ENCODE peak calls at places on chromosomes 2 and 18, in ten cellular contexts. P is HS-5; W is cardiac fibroblast; H is kidney; Y is cardiac muscle cell; S is central memory CD4-positive, alpha-beta T cell; V is stimulated activated CD8-positive, alpha-beta memory T cell treated with anti-CD3 and anti-CD28 coated beads, Interleukin-4, amount 100 ng/mL, for 1 hour; N is NCI-H748 treated with DMSO at 0.1 percent for 48 hours; T is spleen; M is ELR. R is an unnamed sample.

GRCh38 chr2:9342659-9343058 is 80.7 kb downstream of the ITGB1BP1 start:
- DNase-seq in P (no peak), W (no peak), H (no peak), Y (no peak), S (no peak), V (no peak), N (no peak), T (no peak), M (no peak), R (no peak)

GRCh38 chr18:37435150-37435872 is 130.3 kb downstream of the CELF4 start:
- DNase-seq in P (no peak), W (no peak), H (no peak), Y (no peak), S (no peak), V (no peak), N (no peak), T (no peak), M (no peak), R (no peak)

GRCh38 chr2:167294031-167294774 is 405.9 kb downstream of the XIRP2 start:
- DNase-seq in P (no peak), W (peak), H (peak), Y (peak), S (no peak), V (no peak), N (no peak), T (peak), M (peak), R (no peak)

GRCh38 chr2:150296795-150297546 is 190.5 kb downstream of the RND3 start:
- DNase-seq in P (no peak), W (peak), H (no peak), Y (peak), S (no peak), V (no peak), N (no peak), T (no peak), M (peak), R (no peak)

GRCh38 chr18:22974707-22975106 is 41.6 kb downstream of the RBBP8 start:
- DNase-seq in P (no peak), W (no peak), H (no peak), Y (no peak), S (no peak), V (no peak), N (no peak), T (no peak), M (no peak), R (no peak)

GRCh38 chr2:102276549-102277201 is 34.7 kb upstream of the IL1RL1 start:
- DNase-seq in P (no peak), W (no peak), H (no peak), Y (no peak), S (no peak), V (no peak), N (no peak), T (no peak), M (no peak), R (no peak)

GRCh38 chr2:23554054-23554697 is 169.2 kb downstream of the KLHL29 start:
- DNase-seq in P (no peak), W (no peak), H (peak), Y (peak), S (no peak), V (no peak), N (no peak), T (no peak), M (no peak), R (no peak)

GRCh38 chr2:105510761-105511669 is 112.2 kb upstream of the FHL2 start:
- DNase-seq in P (no peak), W (peak), H (no peak), Y (peak), S (no peak), V (no peak), N (no peak), T (no peak), M (peak), R (no peak)

GRCh38 chr2:225065882-225066281 is 23.6 kb upstream of the DOCK10 start:
- DNase-seq in P (no peak), W (no peak), H (no peak), Y (no peak), S (no peak), V (no peak), N (no peak), T (no peak), M (no peak), R (no peak)

GRCh38 chr2:121155502-121156056 is 129.4 kb downstream of the TFCP2L1 start:
- DNase-seq in P (no peak), W (no peak), H (peak), Y (no peak), S (no peak), V (no peak), N (peak), T (no peak), M (no peak), R (no peak)

GRCh38 chr18:76721207-76721996 is 101.0 kb upstream of the ZNF236 start:
- DNase-seq in P (no peak), W (no peak), H (no peak), Y (no peak), S (peak), V (peak), N (no peak), T (no peak), M (no peak), R (no peak)

GRCh38 chr2:54555318-54555837 is 99.3 kb downstream of the SPTBN1 start:
- DNase-seq in P (no peak), W (peak), H (no peak), Y (no peak), S (no peak), V (no peak), N (no peak), T (no peak), M (peak), R (no peak)

GRCh38 chr2:68253211-68254068 is 1.1 kb upstream of the PPP3R1 start:
- DNase-seq in P (no peak), W (peak), H (no peak), Y (peak), S (peak), V (no peak), N (no peak), T (no peak), M (peak), R (no peak)

GRCh38 chr2:179170897-179171296 is 93.7 kb downstream of the SESTD1 start:
- DNase-seq in P (no peak), W (no peak), H (no peak), Y (no peak), S (no peak), V (no peak), N (no peak), T (no peak), M (no peak), R (no peak)

GRCh38 chr18:6729247-6730091 is at the start of gene ARHGAP28:
- DNase-seq in P (no peak), W (peak), H (peak), Y (peak), S (no peak), V (no peak), N (peak), T (peak), M (peak), R (peak)

GRCh38 chr2:70008290-70008689 is 46.9 kb upstream of the ASPRV1 start:
- DNase-seq in P (no peak), W (no peak), H (no peak), Y (no peak), S (no peak), V (no peak), N (no peak), T (no peak), M (no peak), R (no peak)

GRCh38 chr2:60948926-60949579 is 67.7 kb downstream of the REL start:
- DNase-seq in P (no peak), W (peak), H (no peak), Y (no peak), S (no peak), V (no peak), N (no peak), T (no peak), M (peak), R (no peak)

GRCh38 chr2:2271471-2271941 is 59.6 kb downstream of the MYT1L start:
- DNase-seq in P (no peak), W (no peak), H (no peak), Y (no peak), S (no peak), V (no peak), N (no peak), T (no peak), M (peak), R (no peak)

GRCh38 chr2:118013724-118014491 is at the start of gene CCDC93:
- DNase-seq in P (peak), W (peak), H (peak), Y (peak), S (peak), V (peak), N (peak), T (peak), M (peak), R (peak)

GRCh38 chr2:12424219-12424618 is 292.5 kb upstream of the TRIB2 start:
- DNase-seq in P (no peak), W (peak), H (no peak), Y (peak), S (no peak), V (no peak), N (no peak), T (no peak), M (peak), R (no peak)